ENCODE peak calls at places on chromosomes 5 and 9, in seven cellular contexts. O is fibroblast of the aortic adventitia; F is AG04450; E is activated CD8-positive, alpha-beta T cell treated with anti-CD3 and anti-CD28 coated beads for 36 hours; Y is Calu3; R is spleen; X is ovary. P is an unnamed sample.

GRCh38 chr5:41252036-41252435 is 38.7 kb upstream of the C6 start:
- DNase-seq in X (no peak), R (no peak), O (peak), Y (no peak), E (no peak), F (peak), P (no peak)

GRCh38 chr9:74025402-74025894 is 471.7 kb upstream of the RORB start:
- DNase-seq in Y (no peak), F (no peak), O (peak), E (no peak), R (no peak), X (no peak), P (no peak)

GRCh38 chr5:102796481-102796880 is 41.4 kb downstream of the PAM start:
- DNase-seq in X (no peak), Y (no peak), O (no peak), F (no peak), R (no peak), E (no peak), P (no peak)

GRCh38 chr9:128470560-128470959 is 14.8 kb downstream of the ODF2 start:
- DNase-seq in Y (no peak), R (no peak), E (peak), O (peak), X (no peak), F (no peak), P (no peak)

GRCh38 chr5:155455791-155456514 is 442.4 kb downstream of the KIF4B start:
- DNase-seq in F (no peak), X (no peak), R (no peak), O (no peak), Y (no peak), E (no peak), P (no peak)

GRCh38 chr9:8660383-8660782 is 860.8 kb upstream of the DMAC1 start:
- DNase-seq in X (peak), Y (peak), O (peak), F (no peak), R (no peak), E (no peak), P (no peak)

GRCh38 chr9:84697494-84698114 is 28.1 kb downstream of the NTRK2 start:
- DNase-seq in Y (peak), O (peak), R (peak), X (peak), E (peak), F (no peak), P (peak)

GRCh38 chr9:105697871-105698270 is 3.5 kb downstream of the TMEM38B start:
- DNase-seq in R (no peak), Y (no peak), X (no peak), E (no peak), O (no peak), F (no peak), P (no peak)

GRCh38 chr5:151751091-151751490 is 7.3 kb downstream of the ATOX1 start:
- DNase-seq in F (no peak), R (no peak), X (no peak), Y (no peak), O (peak), E (no peak), P (no peak)

GRCh38 chr5:89582768-89583339 is 699.9 kb upstream of the MEF2C start:
- DNase-seq in O (peak), Y (no peak), R (no peak), E (no peak), X (no peak), F (no peak), P (no peak)

GRCh38 chr9:37943329-37944265 is 39.7 kb upstream of the SLC25A51 start:
- DNase-seq in O (peak), Y (no peak), R (no peak), F (peak), X (peak), E (no peak), P (no peak)

GRCh38 chr9:37938121-37938906 is 34.4 kb upstream of the SLC25A51 start:
- DNase-seq in O (peak), Y (no peak), F (peak), X (no peak), R (no peak), E (no peak), P (no peak)

GRCh38 chr9:37939575-37940095 is 35.7 kb upstream of the SLC25A51 start:
- DNase-seq in E (no peak), O (no peak), F (no peak), X (no peak), R (no peak), Y (no peak), P (no peak)

GRCh38 chr9:37942616-37943328 is 38.8 kb upstream of the SLC25A51 start:
- DNase-seq in X (no peak), F (no peak), Y (no peak), O (no peak), E (no peak), R (no peak), P (no peak)

DNA sequence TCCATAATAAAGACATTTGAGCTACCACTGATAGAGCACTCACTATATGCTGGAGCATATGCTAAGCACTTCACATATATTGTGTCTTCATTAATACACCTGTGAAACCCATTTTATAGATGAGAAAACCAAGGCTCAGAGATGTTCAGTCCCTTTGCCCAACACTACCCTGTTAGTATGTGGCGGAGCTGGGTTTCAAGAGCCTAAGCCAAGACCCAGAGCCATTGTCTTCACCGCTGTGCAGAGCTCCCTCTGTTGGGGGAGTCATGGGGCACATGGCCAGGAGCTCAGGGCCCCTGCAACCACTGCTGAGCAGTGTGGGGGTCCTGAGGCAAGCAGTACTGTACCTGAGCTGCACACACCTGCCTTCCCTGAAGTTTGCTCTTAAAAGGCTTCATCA is 37.3 kb upstream of the SLC25A51 start:
- DNase-seq in F (no peak), O (no peak), Y (no peak), X (no peak), R (no peak), E (no peak), P (no peak)
- TF ChIP-seq CTCF in F (no peak), O (no peak), Y (no peak), X (no peak), R (no peak), E (no peak), P (no peak)

GRCh38 chr5:178277346-178277745 is 44.7 kb upstream of the PHYKPL start:
- DNase-seq in E (no peak), X (no peak), F (no peak), Y (no peak), O (no peak), R (no peak), P (no peak)
- TF ChIP-seq CTCF in E (no peak), X (no peak), F (no peak), Y (no peak), O (no peak), R (no peak), P (no peak)

DNA sequence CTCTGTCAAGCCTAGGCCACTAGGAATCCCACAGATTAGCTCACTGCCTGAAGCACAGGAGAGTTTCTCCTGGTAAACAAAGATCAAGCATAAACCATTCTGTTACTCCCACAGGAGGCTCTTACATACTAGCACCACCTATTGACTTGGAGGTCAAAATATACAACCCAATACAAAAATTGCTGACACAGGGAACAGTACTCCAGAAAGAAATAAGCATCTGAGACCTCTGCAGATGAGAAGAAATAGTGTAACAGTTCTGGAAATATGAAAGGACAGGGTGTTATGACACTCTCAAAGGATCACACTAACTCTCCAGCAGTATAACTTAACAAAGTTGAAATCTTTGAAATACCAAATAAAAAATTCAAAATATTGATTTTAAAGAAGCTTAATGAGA is 269.6 kb upstream of the ARRDC3 start:
- DNase-seq in E (no peak), Y (no peak), F (no peak), X (no peak), R (no peak), O (no peak), P (no peak)
- TF ChIP-seq CTCF in E (no peak), Y (no peak), F (no peak), X (no peak), R (no peak), O (no peak), P (no peak)

DNA sequence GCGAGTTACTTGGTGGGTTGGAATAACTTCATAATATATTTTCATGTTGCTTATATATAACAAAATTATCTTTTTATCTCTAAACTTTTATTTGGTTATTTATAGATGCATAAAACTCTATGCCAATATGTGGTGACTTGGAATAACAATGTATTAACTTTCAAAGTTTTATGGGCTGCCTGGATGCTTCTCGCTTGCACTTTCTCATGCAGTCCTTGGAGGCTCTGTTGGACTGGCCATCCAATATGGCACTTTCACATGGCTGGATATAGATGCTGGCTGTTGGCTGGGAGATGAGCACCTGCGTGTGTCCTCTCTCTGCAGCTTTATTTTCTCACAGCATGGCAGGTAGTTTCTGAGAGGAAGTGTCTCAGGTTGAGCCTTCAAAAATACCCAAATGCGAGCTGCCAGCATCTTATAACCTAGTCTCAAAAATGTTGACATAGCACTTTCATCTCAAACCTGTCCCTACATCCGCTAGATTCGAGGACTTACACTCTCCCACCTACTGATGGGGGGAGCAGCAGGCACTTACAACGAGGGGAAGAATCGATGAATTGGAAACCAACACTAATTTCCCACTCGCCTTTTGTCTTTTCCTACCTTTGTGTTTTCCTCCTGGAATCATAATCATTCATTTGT is 48.3 kb upstream of the SMARCA2 start:
- DNase-seq in O (no peak), X (no peak), E (no peak), Y (no peak), F (no peak), R (no peak), P (no peak)
- TF ChIP-seq CTCF in O (no peak), X (no peak), E (no peak), Y (no peak), F (no peak), R (no peak), P (no peak)